ENCODE peak calls at places on chromosomes 13 and 19, in six cellular contexts. N is cardiac muscle cell, S is GM06990, B is A673, I is AG10803, D is tibial nerve. K is an unnamed sample.

GRCh38 chr13:32252812-32253440 is 62.2 kb downstream of the ZAR1L start:
- DNase-seq in B (no peak), I (no peak), D (no peak), N (no peak), S (no peak), K (no peak)

GRCh38 chr13:22800726-22801401 is 379.9 kb upstream of the SGCG start:
- DNase-seq in B (no peak), S (no peak), N (peak; percentile 12), D (peak; percentile 15), I (peak; percentile 57), K (no peak)

GRCh38 chr19:43769256-43769655 is 11.5 kb downstream of the KCNN4 start:
- DNase-seq in D (no peak), N (no peak), S (no peak), B (no peak), I (no peak), K (no peak)

GRCh38 chr13:22198001-22198400 is 527.1 kb downstream of the FGF9 start:
- DNase-seq in N (no peak), B (no peak), D (no peak), S (no peak), I (no peak), K (no peak)

GRCh38 chr13:46903748-46904147 is 6.9 kb upstream of the HTR2A start:
- DNase-seq in S (no peak), I (peak; percentile 45), B (no peak), D (no peak), N (peak; percentile 51), K (no peak)

GRCh38 chr19:46574533-46574932 is 26.6 kb upstream of the CALM3 start:
- DNase-seq in B (peak; percentile 87), D (no peak), N (peak; percentile 27), S (no peak), I (no peak), K (no peak)

GRCh38 chr19:6935618-6936017 is 48.2 kb downstream of the ADGRE1 start:
- DNase-seq in D (no peak), I (no peak), N (no peak), B (no peak), S (no peak), K (no peak)

GRCh38 chr13:43305416-43305815 is 282.0 kb downstream of the DNAJC15 start:
- DNase-seq in D (no peak), B (no peak), I (no peak), S (no peak), N (no peak), K (no peak)

GRCh38 chr13:83867708-83868107 is 14.6 kb downstream of the SLITRK1 start:
- DNase-seq in N (no peak), D (no peak), B (no peak), S (no peak), I (no peak), K (no peak)

GRCh38 chr13:98265669-98266551 is 88.8 kb upstream of the RNF113B start:
- DNase-seq in N (no peak), B (no peak), D (peak; percentile 26), I (peak; percentile 45), S (no peak), K (no peak)

GRCh38 chr13:100636004-100636403 is 38.6 kb downstream of the TMTC4 start:
- DNase-seq in S (no peak), I (no peak), B (no peak), N (no peak), D (no peak), K (no peak)

GRCh38 chr19:13952154-13953020 is at the start of gene DCAF15:
- DNase-seq in N (peak; percentile 100), B (peak; percentile 100), S (peak; percentile 99), I (peak; percentile 100), D (peak; percentile 98), K (peak; percentile 99)

GRCh38 chr19:13951043-13951442 is 1.3 kb upstream of the DCAF15 start:
- DNase-seq in D (no peak), B (no peak), S (no peak), I (no peak), N (no peak), K (no peak)

GRCh38 chr19:13951799-13952153 is 533 bp upstream of the DCAF15 start:
- DNase-seq in N (no peak), B (no peak), S (no peak), I (no peak), D (no peak), K (no peak)

GRCh38 chr19:13954185-13954584 is 1.9 kb downstream of the DCAF15 start:
- DNase-seq in N (no peak), B (no peak), D (no peak), S (no peak), I (no peak), K (no peak)

GRCh38 chr19:13953021-13953531 is 767 bp downstream of the DCAF15 start:
- DNase-seq in B (peak; percentile 31), I (peak; percentile 74), N (peak; percentile 59), D (no peak), S (no peak), K (no peak)
- TF ChIP-seq CTCF in B (no peak), I (peak; percentile 39), N (peak; percentile 25), D (no peak), S (peak; percentile 9), K (no peak)

GRCh38 chr19:16185123-16185924 is at the start of gene FAM32A:
- DNase-seq in N (peak; percentile 99), S (peak; percentile 96), B (peak; percentile 99), D (peak; percentile 99), I (peak; percentile 99), K (peak; percentile 95)
- TF ChIP-seq CTCF in N (no peak), S (peak; percentile 46), B (no peak), D (peak; percentile 47), I (peak; percentile 50), K (peak; percentile 61)

GRCh38 chr19:49684251-49684982 is 5.0 kb upstream of the ADM5 start:
- DNase-seq in S (no peak), B (peak; percentile 47), D (no peak), I (no peak), N (no peak), K (no peak)

GRCh38 chr19:49686503-49687088 is 2.8 kb upstream of the ADM5 start:
- DNase-seq in N (no peak), I (no peak), D (no peak), B (no peak), S (no peak), K (no peak)

GRCh38 chr19:49683814-49684250 is 5.6 kb upstream of the ADM5 start:
- DNase-seq in D (no peak), N (no peak), I (no peak), B (no peak), S (no peak), K (no peak)

GRCh38 chr19:49685845-49686332 is 3.5 kb upstream of the ADM5 start:
- DNase-seq in I (no peak), B (no peak), D (no peak), N (no peak), S (no peak), K (no peak)

GRCh38 chr19:49684983-49685553 is 4.3 kb upstream of the ADM5 start:
- DNase-seq in D (no peak), N (no peak), B (no peak), I (no peak), S (no peak), K (no peak)
- TF ChIP-seq CTCF in D (no peak), N (no peak), B (no peak), I (no peak), S (no peak), K (no peak)

GRCh38 chr13:111050539-111050879 is 64.6 kb upstream of the ARHGEF7 start:
- DNase-seq in B (no peak), N (no peak), S (no peak), I (no peak), D (no peak), K (no peak)
- TF ChIP-seq CTCF in B (peak; percentile 12), N (no peak), S (no peak), I (no peak), D (no peak), K (peak; percentile 8)

GRCh38 chr19:42122691-42123607 is 9.3 kb downstream of the POU2F2 start:
- DNase-seq in B (no peak), D (no peak), N (no peak), I (no peak), S (peak; percentile 64), K (no peak)
- TF ChIP-seq CTCF in B (no peak), D (no peak), N (no peak), I (peak; percentile 21), S (peak; percentile 26), K (no peak)

GRCh38 chr13:58994778-58995177 is 1169.0 kb downstream of the DIAPH3 start:
- DNase-seq in B (peak; percentile 63), D (no peak), S (no peak), N (no peak), I (no peak), K (no peak)
- TF ChIP-seq CTCF in B (peak; percentile 53), D (no peak), S (peak; percentile 19), N (peak; percentile 8), I (no peak), K (peak; percentile 46)

DNA sequence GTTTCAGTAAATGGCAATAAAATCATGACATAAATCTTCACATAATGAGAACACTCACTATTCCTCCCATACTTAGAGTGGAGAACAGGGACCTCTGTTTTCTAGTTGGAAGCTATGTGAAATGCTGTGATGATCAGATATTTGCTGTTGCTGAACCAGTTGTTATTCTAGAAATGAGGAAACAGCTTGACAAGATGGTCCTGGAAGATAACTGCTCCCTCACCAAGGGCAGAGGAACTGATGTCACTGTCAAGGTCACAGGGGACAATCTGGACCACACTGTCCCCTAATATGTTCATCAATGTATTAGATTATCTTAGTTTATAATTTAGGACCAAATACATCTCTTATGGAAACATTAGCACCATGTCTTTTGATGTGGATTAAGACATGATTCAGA is 1173.3 kb downstream of the PCDH17 start:
- DNase-seq in I (no peak), N (no peak), D (no peak), B (no peak), S (no peak), K (no peak)
- TF ChIP-seq CTCF in I (no peak), N (no peak), D (no peak), B (no peak), S (no peak), K (no peak)

DNA sequence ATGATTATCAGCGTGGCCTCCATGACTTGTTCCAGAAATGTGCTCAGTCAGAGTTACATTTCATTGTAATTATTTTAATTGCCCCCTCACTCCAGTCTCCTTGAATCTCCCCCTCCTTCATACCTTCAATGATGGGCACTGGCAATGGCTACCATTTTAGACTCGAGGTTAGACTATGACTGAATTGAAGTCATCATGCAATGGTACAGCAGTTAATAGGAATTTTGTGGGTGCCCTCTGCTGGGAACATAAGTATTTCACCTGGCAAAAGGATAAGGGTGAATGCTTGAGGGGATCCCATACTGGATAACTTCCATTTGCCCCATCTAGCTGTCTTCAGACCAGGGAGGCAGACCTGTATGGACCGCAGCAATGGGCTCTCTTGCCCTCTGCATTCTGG is 32.2 kb upstream of the USP12 start:
- DNase-seq in B (no peak), I (peak; percentile 12), S (no peak), N (peak; percentile 32), D (no peak), K (no peak)
- TF ChIP-seq CTCF in B (peak; percentile 23), I (peak; percentile 23), S (peak; percentile 4), N (peak; percentile 18), D (no peak), K (no peak)

K was measured in neural crest cell.